ENCODE peak calls at places on chromosomes 16 and 17, in six cellular contexts. One of them, this sample, is unnamed.

GRCh38 chr17:40530531-40530987 is 29.1 kb upstream of the TNS4 start:
- DNase-seq in progenitor cell of endocrine pancreas: no peak
- DNase-seq in tibial artery: peak; percentile 12
- DNase-seq in HFF-Myc: no peak
- DNase-seq in GM06990: no peak
- DNase-seq in AG10803: no peak
- DNase-seq in this sample: no peak

GRCh38 chr17:37833237-37833859 is 88.5 kb upstream of the HNF1B start:
- DNase-seq in GM06990: peak; percentile 53
- DNase-seq in progenitor cell of endocrine pancreas: no peak
- DNase-seq in AG10803: no peak
- DNase-seq in HFF-Myc: no peak
- DNase-seq in tibial artery: no peak
- DNase-seq in this sample: peak; percentile 73

GRCh38 chr17:41392278-41392677 is 5.1 kb downstream of the KRT31 start:
- DNase-seq in GM06990: no peak
- DNase-seq in tibial artery: no peak
- DNase-seq in HFF-Myc: no peak
- DNase-seq in progenitor cell of endocrine pancreas: no peak
- DNase-seq in AG10803: peak; percentile 42
- DNase-seq in this sample: no peak

GRCh38 chr16:47358816-47359215 is 102.0 kb downstream of the ITFG1 start:
- DNase-seq in HFF-Myc: no peak
- DNase-seq in GM06990: no peak
- DNase-seq in AG10803: no peak
- DNase-seq in progenitor cell of endocrine pancreas: no peak
- DNase-seq in tibial artery: no peak
- DNase-seq in this sample: no peak

GRCh38 chr16:57041182-57042156 is 50.9 kb upstream of the CPNE2 start:
- DNase-seq in tibial artery: no peak
- DNase-seq in HFF-Myc: no peak
- DNase-seq in progenitor cell of endocrine pancreas: no peak
- DNase-seq in GM06990: peak; percentile 75
- DNase-seq in AG10803: no peak
- DNase-seq in this sample: peak; percentile 73

GRCh38 chr17:3025421-3026124 is 37.8 kb downstream of the OR1D5 start:
- DNase-seq in AG10803: no peak
- DNase-seq in tibial artery: peak; percentile 8
- DNase-seq in GM06990: no peak
- DNase-seq in HFF-Myc: no peak
- DNase-seq in progenitor cell of endocrine pancreas: no peak
- DNase-seq in this sample: no peak

GRCh38 chr17:59004338-59005111 is 102.2 kb downstream of the TRIM37 start:
- DNase-seq in GM06990: no peak
- DNase-seq in HFF-Myc: peak; percentile 33
- DNase-seq in tibial artery: peak; percentile 63
- DNase-seq in progenitor cell of endocrine pancreas: peak; percentile 57
- DNase-seq in AG10803: peak; percentile 54
- DNase-seq in this sample: peak; percentile 55

GRCh38 chr17:55577011-55577586 is 65.8 kb upstream of the SMIM36 start:
- DNase-seq in AG10803: peak; percentile 70
- DNase-seq in tibial artery: peak; percentile 68
- DNase-seq in progenitor cell of endocrine pancreas: no peak
- DNase-seq in GM06990: peak; percentile 33
- DNase-seq in HFF-Myc: peak; percentile 31
- DNase-seq in this sample: peak; percentile 55

GRCh38 chr16:76583466-76583865 is 306.3 kb downstream of the CNTNAP4 start:
- DNase-seq in HFF-Myc: no peak
- DNase-seq in progenitor cell of endocrine pancreas: no peak
- DNase-seq in tibial artery: no peak
- DNase-seq in AG10803: no peak
- DNase-seq in GM06990: no peak
- DNase-seq in this sample: no peak

GRCh38 chr17:40038882-40039513 is 15.2 kb downstream of the MED24 start:
- DNase-seq in progenitor cell of endocrine pancreas: no peak
- DNase-seq in HFF-Myc: peak; percentile 72
- DNase-seq in AG10803: peak; percentile 86
- DNase-seq in GM06990: no peak
- DNase-seq in tibial artery: peak; percentile 89
- DNase-seq in this sample: peak; percentile 30

GRCh38 chr17:68909066-68909465 is 46.1 kb downstream of the ABCA8 start:
- DNase-seq in GM06990: peak; percentile 10
- DNase-seq in AG10803: peak; percentile 97
- DNase-seq in tibial artery: peak; percentile 73
- DNase-seq in HFF-Myc: peak; percentile 86
- DNase-seq in progenitor cell of endocrine pancreas: no peak
- DNase-seq in this sample: peak; percentile 12

GRCh38 chr16:278863-279366 is 1.5 kb upstream of the ARHGDIG start:
- DNase-seq in AG10803: no peak
- DNase-seq in progenitor cell of endocrine pancreas: no peak
- DNase-seq in HFF-Myc: peak; percentile 2
- DNase-seq in tibial artery: no peak
- DNase-seq in GM06990: no peak
- DNase-seq in this sample: peak; percentile 73

GRCh38 chr17:57597531-57598453 is 147.3 kb downstream of the CCDC182 start:
- DNase-seq in progenitor cell of endocrine pancreas: peak; percentile 52
- DNase-seq in tibial artery: peak; percentile 53
- DNase-seq in AG10803: peak; percentile 74
- DNase-seq in HFF-Myc: peak; percentile 49
- DNase-seq in GM06990: no peak
- DNase-seq in this sample: no peak

GRCh38 chr16:77556203-77556602 is 121.4 kb upstream of the ADAMTS18 start:
- DNase-seq in tibial artery: no peak
- DNase-seq in AG10803: peak; percentile 46
- DNase-seq in progenitor cell of endocrine pancreas: no peak
- DNase-seq in GM06990: no peak
- DNase-seq in HFF-Myc: no peak
- DNase-seq in this sample: no peak

GRCh38 chr16:70252355-70252988 is 732 bp upstream of the EXOSC6 start:
- DNase-seq in HFF-Myc: no peak
- DNase-seq in tibial artery: no peak
- DNase-seq in GM06990: no peak
- DNase-seq in progenitor cell of endocrine pancreas: no peak
- DNase-seq in AG10803: peak; percentile 17
- DNase-seq in this sample: peak; percentile 36

GRCh38 chr17:18981642-18982424 is 22.7 kb downstream of the FAM83G start:
- DNase-seq in tibial artery: no peak
- DNase-seq in HFF-Myc: no peak
- DNase-seq in progenitor cell of endocrine pancreas: no peak
- DNase-seq in GM06990: no peak
- DNase-seq in AG10803: peak; percentile 73
- DNase-seq in this sample: no peak

GRCh38 chr17:29141484-29141835 is 38.7 kb downstream of the MYO18A start:
- DNase-seq in progenitor cell of endocrine pancreas: no peak
- DNase-seq in tibial artery: no peak
- DNase-seq in AG10803: no peak
- DNase-seq in GM06990: no peak
- DNase-seq in HFF-Myc: no peak
- DNase-seq in this sample: no peak

GRCh38 chr17:57706761-57707160 is 38.3 kb downstream of the CCDC182 start:
- DNase-seq in tibial artery: no peak
- DNase-seq in AG10803: no peak
- DNase-seq in progenitor cell of endocrine pancreas: no peak
- DNase-seq in GM06990: no peak
- DNase-seq in HFF-Myc: no peak
- DNase-seq in this sample: no peak

GRCh38 chr17:2054262-2054739 is 602 bp upstream of the HIC1 start:
- DNase-seq in HFF-Myc: no peak
- DNase-seq in tibial artery: peak; percentile 60
- DNase-seq in progenitor cell of endocrine pancreas: no peak
- DNase-seq in AG10803: no peak
- DNase-seq in GM06990: no peak
- DNase-seq in this sample: peak; percentile 50

GRCh38 chr16:4680673-4681470 is 12.5 kb upstream of the NUDT16L1 start:
- DNase-seq in progenitor cell of endocrine pancreas: no peak
- DNase-seq in tibial artery: no peak
- DNase-seq in AG10803: no peak
- DNase-seq in GM06990: no peak
- DNase-seq in HFF-Myc: no peak
- DNase-seq in this sample: no peak

DNA sequence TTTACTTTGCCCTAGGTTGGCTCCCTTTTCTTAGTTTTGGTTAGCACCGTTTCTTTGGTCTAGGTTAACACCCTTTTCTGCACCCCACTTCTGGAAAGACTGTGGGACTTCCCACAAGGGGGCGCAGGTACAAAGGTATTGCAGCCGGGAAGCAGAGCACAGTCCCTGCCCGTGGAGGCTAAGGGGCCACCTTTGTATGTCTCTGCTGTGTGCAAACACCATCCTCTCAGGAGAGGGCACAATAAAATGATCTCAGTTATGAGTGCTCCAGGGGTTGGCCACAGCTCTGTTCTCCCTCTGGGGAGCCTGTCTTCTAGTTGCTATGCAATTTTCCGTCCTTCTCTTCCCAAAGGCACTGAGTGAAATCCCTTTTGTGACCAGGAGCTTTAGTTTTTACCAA is 28.4 kb upstream of the TMC5 start:
- DNase-seq in tibial artery: no peak
- DNase-seq in progenitor cell of endocrine pancreas: peak; percentile 32
- DNase-seq in GM06990: peak; percentile 19
- DNase-seq in HFF-Myc: no peak
- DNase-seq in AG10803: no peak
- DNase-seq in this sample: peak; percentile 55
- TF ChIP-seq CTCF in tibial artery: peak; percentile 7
- TF ChIP-seq CTCF in progenitor cell of endocrine pancreas: peak; percentile 67
- TF ChIP-seq CTCF in GM06990: peak; percentile 66
- TF ChIP-seq CTCF in HFF-Myc: peak; percentile 54
- TF ChIP-seq CTCF in AG10803: peak; percentile 33
- TF ChIP-seq CTCF in this sample: peak; percentile 66

GRCh38 chr16:81263470-81264200 is 25.1 kb downstream of the BCO1 start:
- DNase-seq in AG10803: no peak
- DNase-seq in HFF-Myc: no peak
- DNase-seq in GM06990: no peak
- DNase-seq in progenitor cell of endocrine pancreas: no peak
- DNase-seq in tibial artery: no peak
- DNase-seq in this sample: no peak

GRCh38 chr16:81265052-81265451 is 26.6 kb downstream of the BCO1 start:
- DNase-seq in tibial artery: no peak
- DNase-seq in progenitor cell of endocrine pancreas: no peak
- DNase-seq in AG10803: no peak
- DNase-seq in GM06990: no peak
- DNase-seq in HFF-Myc: no peak
- DNase-seq in this sample: no peak

GRCh38 chr16:81264386-81264785 is 25.9 kb downstream of the BCO1 start:
- DNase-seq in GM06990: no peak
- DNase-seq in progenitor cell of endocrine pancreas: no peak
- DNase-seq in AG10803: no peak
- DNase-seq in HFF-Myc: no peak
- DNase-seq in tibial artery: no peak
- DNase-seq in this sample: no peak

GRCh38 chr16:81259916-81260315 is 21.4 kb downstream of the BCO1 start:
- DNase-seq in HFF-Myc: no peak
- DNase-seq in AG10803: no peak
- DNase-seq in GM06990: no peak
- DNase-seq in progenitor cell of endocrine pancreas: no peak
- DNase-seq in tibial artery: no peak
- DNase-seq in this sample: no peak

DNA sequence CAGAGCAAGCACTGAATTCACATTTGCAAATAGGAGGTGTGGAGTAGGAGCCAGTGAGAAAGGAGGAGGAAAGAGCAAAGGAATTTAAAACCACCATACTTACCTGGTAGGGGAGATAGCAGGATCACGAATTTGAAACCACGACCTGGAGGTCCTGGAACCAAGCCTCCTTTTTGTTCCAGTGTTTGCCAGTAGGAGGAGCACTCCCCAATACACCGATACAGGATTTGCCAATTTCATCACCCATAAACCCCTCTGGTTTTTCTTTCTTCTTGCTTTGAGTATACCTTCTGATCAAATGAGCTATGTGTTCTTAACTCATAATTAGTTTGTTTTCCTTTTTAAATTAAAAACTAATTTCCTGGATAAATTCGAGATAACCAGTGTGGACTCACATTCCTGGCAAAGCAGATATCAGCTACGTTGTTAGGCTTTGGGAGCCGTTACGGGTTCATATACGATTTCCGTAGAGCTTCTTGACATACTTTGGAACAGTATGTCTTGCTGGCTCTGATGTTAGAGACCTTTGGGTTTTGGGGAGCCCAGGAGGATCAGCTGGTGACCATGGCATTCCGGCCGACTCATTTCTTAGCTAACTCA is 22.7 kb downstream of the BCO1 start:
- DNase-seq in progenitor cell of endocrine pancreas: no peak
- DNase-seq in GM06990: no peak
- DNase-seq in HFF-Myc: no peak
- DNase-seq in AG10803: peak; percentile 2
- DNase-seq in tibial artery: no peak
- DNase-seq in this sample: peak; percentile 55
- TF ChIP-seq CTCF in progenitor cell of endocrine pancreas: peak; percentile 45
- TF ChIP-seq CTCF in GM06990: peak; percentile 66
- TF ChIP-seq CTCF in HFF-Myc: peak; percentile 71
- TF ChIP-seq CTCF in AG10803: peak; percentile 67
- TF ChIP-seq CTCF in tibial artery: peak; percentile 37
- TF ChIP-seq CTCF in this sample: peak; percentile 32

GRCh38 chr16:1809281-1809801 is 15.8 kb upstream of the IGFALS start:
- DNase-seq in AG10803: no peak
- DNase-seq in tibial artery: no peak
- DNase-seq in HFF-Myc: no peak
- DNase-seq in progenitor cell of endocrine pancreas: no peak
- DNase-seq in GM06990: peak; percentile 8
- DNase-seq in this sample: no peak

GRCh38 chr16:1815461-1815860 is 11.2 kb downstream of the HAGH start:
- DNase-seq in AG10803: no peak
- DNase-seq in progenitor cell of endocrine pancreas: no peak
- DNase-seq in tibial artery: no peak
- DNase-seq in GM06990: no peak
- DNase-seq in HFF-Myc: no peak
- DNase-seq in this sample: no peak

GRCh38 chr16:1810536-1810935 is 16.1 kb downstream of the HAGH start:
- DNase-seq in HFF-Myc: no peak
- DNase-seq in AG10803: no peak
- DNase-seq in GM06990: no peak
- DNase-seq in tibial artery: no peak
- DNase-seq in progenitor cell of endocrine pancreas: no peak
- DNase-seq in this sample: no peak

GRCh38 chr16:1810106-1810505 is 16.5 kb downstream of the HAGH start:
- DNase-seq in tibial artery: no peak
- DNase-seq in AG10803: no peak
- DNase-seq in HFF-Myc: no peak
- DNase-seq in progenitor cell of endocrine pancreas: no peak
- DNase-seq in GM06990: no peak
- DNase-seq in this sample: no peak

DNA sequence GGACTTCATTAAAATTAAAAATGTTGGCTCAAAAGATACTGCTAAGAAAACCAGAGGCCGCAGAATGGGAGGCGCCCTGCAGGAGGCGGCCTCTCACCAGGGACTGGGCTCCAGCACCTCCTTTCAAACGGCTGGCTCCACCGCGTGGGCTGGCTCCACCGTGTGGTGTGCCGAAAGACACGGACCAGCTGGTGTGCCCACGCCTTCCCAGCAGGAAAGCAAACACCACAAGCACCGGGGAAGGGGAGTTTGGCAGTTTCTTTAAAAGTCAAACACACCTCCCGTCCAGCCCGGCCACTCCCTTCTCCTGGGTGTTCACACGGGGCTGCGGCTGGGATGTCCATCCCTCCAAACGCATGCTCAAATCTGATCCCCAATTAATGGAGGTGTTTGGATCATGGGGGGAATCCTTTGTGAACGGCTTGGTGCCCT is 13.9 kb downstream of the HAGH start:
- DNase-seq in AG10803: peak; percentile 74
- DNase-seq in GM06990: no peak
- DNase-seq in tibial artery: no peak
- DNase-seq in HFF-Myc: no peak
- DNase-seq in progenitor cell of endocrine pancreas: no peak
- DNase-seq in this sample: peak; percentile 59
- TF ChIP-seq CTCF in AG10803: peak; percentile 57
- TF ChIP-seq CTCF in GM06990: peak; percentile 40
- TF ChIP-seq CTCF in tibial artery: no peak
- TF ChIP-seq CTCF in HFF-Myc: peak; percentile 66
- TF ChIP-seq CTCF in progenitor cell of endocrine pancreas: peak; percentile 54
- TF ChIP-seq CTCF in this sample: peak; percentile 22

GRCh38 chr17:72566671-72567484 is 446.1 kb downstream of the SOX9 start:
- DNase-seq in progenitor cell of endocrine pancreas: no peak
- DNase-seq in GM06990: no peak
- DNase-seq in tibial artery: no peak
- DNase-seq in HFF-Myc: no peak
- DNase-seq in AG10803: no peak
- DNase-seq in this sample: no peak
- TF ChIP-seq CTCF in progenitor cell of endocrine pancreas: no peak
- TF ChIP-seq CTCF in GM06990: no peak
- TF ChIP-seq CTCF in tibial artery: no peak
- TF ChIP-seq CTCF in HFF-Myc: no peak
- TF ChIP-seq CTCF in AG10803: no peak
- TF ChIP-seq CTCF in this sample: no peak

This sample was measured in GM13976.